ENCODE peak calls at places on chromosome 4, in nine cellular contexts. P is HCT116, G is prostate gland, N is testis, D is suprapubic skin, H is body of pancreas, R is GM12878, V is endothelial cell of umbilical vein, Q is transverse colon. W is an unnamed sample.

GRCh38 chr4:174255790-174256189 is 27.7 kb downstream of the FBXO8 start:
- DNase-seq in P (no peak), G (no peak), N (no peak), D (no peak), H (no peak), R (no peak), V (no peak), Q (no peak), W (no peak)

GRCh38 chr4:158540125-158540907 is 18.6 kb downstream of the RXFP1 start:
- DNase-seq in P (no peak), G (no peak), N (no peak), D (no peak), H (no peak), R (no peak), V (no peak), Q (no peak), W (no peak)

GRCh38 chr4:94892051-94892450 is 134.3 kb downstream of the BMPR1B start:
- DNase-seq in P (no peak), G (no peak), N (no peak), D (no peak), H (peak; percentile 13), R (no peak), V (peak; percentile 10), Q (no peak), W (no peak)

GRCh38 chr4:116427666-116428065 is 657.7 kb downstream of the TRAM1L1 start:
- DNase-seq in P (no peak), G (no peak), N (no peak), D (no peak), H (no peak), R (no peak), V (no peak), Q (no peak), W (no peak)

GRCh38 chr4:152778656-152779512 is 646 bp downstream of the TIGD4 start:
- DNase-seq in P (no peak), G (peak; percentile 11), N (peak; percentile 28), D (no peak), H (peak; percentile 18), R (no peak), V (peak; percentile 34), Q (peak; percentile 32), W (no peak)

GRCh38 chr4:76840972-76841473 is 56.9 kb downstream of the SOWAHB start:
- DNase-seq in P (no peak), G (no peak), N (no peak), D (no peak), H (no peak), R (no peak), V (no peak), Q (no peak), W (no peak)

GRCh38 chr4:113325876-113326615 is 276.6 kb downstream of the ANK2 start:
- DNase-seq in P (no peak), G (no peak), N (no peak), D (no peak), H (no peak), R (no peak), V (no peak), Q (no peak), W (no peak)

GRCh38 chr4:56466910-56467283 is 520 bp upstream of the SRP72 start:
- DNase-seq in P (no peak), G (no peak), N (no peak), D (no peak), H (no peak), R (no peak), V (no peak), Q (no peak), W (no peak)

DNA sequence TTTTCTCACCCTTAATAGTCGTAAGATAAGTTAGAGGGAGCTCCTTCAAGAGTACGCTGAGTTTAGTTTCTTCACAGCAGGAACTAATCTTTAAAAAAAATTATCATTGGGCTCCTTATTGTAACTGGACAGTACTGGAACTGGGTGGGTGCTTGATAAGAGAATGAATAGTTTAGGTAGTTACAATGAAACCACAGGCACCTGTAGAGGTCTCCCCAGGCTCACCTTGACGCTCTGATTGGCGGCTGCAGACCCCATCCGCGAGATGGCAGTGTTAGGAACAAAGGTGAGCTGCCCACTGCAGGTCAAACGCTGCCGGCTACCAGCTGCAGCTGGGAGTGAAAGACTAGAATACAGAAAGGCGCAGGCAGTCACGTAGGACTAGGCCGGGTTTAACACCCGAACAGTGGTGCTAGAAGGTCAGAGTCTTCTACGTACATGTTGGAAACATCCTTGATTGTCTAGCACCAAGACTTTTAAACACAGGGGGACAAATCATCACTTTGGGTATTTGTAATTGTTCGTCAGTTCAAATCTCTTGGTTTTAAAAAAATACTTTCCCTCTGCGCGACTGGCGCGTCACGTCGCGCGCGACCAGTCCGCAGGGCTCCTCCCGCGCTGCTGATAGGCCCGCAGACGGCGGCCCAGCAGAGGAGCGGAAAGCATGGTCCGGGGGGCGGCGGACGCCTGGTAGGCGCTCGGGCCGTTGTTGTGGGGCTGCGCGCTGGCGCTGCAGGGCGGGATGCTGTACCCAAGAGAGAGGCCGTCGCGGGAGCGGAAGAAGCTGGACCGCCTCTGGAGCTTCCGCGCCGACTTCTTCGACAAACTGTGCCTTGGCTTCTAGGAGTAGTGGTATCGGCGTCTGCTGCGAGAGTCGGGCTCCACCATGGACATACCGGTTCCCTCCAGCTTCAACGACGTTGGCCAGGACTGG is 45.6 kb downstream of the SMARCA5 start:
- DNase-seq in P (no peak), G (peak; percentile 54), N (peak; percentile 85), D (peak; percentile 70), H (peak; percentile 86), R (peak; percentile 50), V (peak; percentile 85), Q (peak; percentile 79), W (no peak)
- TF ChIP-seq POLR2A in P (no peak), G (no peak), N (no peak), D (no peak), H (peak; percentile 61), R (peak; percentile 78), V (peak; percentile 42), Q (peak; percentile 17), W (no peak)

GRCh38 chr4:184697956-184698355 is 35.9 kb downstream of the CENPU start:
- DNase-seq in P (no peak), G (no peak), N (no peak), D (no peak), H (no peak), R (no peak), V (no peak), Q (no peak), W (no peak)
- H3K36me3 ChIP-seq in P (no peaks in the 10 kb centered on the region), G (no peaks in the 10 kb centered on the region), N (no peaks in the 10 kb centered on the region), D (peaks cover 10% of the 10 kb centered on the region), H (no peaks in the 10 kb centered on the region), R (peaks cover 2% of the 10 kb centered on the region), V (peaks cover 7% of the 10 kb centered on the region), Q (no peaks in the 10 kb centered on the region), W (no peaks in the 10 kb centered on the region)

GRCh38 chr4:187125062-187125461 is 401.4 kb upstream of the FAT1 start:
- DNase-seq in P (no peak), G (no peak), N (no peak), D (no peak), H (no peak), R (no peak), V (no peak), Q (no peak), W (no peak)

GRCh38 chr4:187127456-187127855 is 403.8 kb upstream of the FAT1 start:
- DNase-seq in P (no peak), G (no peak), N (no peak), D (no peak), H (no peak), R (no peak), V (no peak), Q (no peak), W (no peak)

GRCh38 chr4:187124311-187124710 is 400.7 kb upstream of the FAT1 start:
- DNase-seq in P (no peak), G (no peak), N (no peak), D (no peak), H (no peak), R (no peak), V (no peak), Q (no peak), W (no peak)

GRCh38 chr4:187128226-187128625 is 404.6 kb upstream of the FAT1 start:
- DNase-seq in P (no peak), G (no peak), N (no peak), D (no peak), H (no peak), R (no peak), V (no peak), Q (no peak), W (no peak)

DNA sequence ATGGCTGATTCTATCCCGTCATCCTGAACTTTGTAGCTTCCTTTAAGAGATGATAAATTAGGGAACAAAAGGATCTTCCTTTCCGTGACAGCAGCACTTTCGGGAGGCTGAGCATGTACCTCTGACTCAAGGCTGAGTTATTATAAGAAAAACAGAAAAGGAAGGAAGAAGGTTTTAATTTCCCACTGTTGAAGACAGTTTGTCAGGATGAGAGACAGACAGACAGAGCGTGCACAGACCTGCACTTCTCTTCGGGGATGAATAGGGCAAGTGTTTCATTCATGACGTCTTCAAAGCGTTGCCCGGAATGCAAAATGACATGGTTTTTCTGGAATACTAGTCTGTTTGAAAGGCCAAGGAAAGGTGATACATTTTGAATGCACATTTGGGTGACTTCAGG is 405.3 kb upstream of the FAT1 start:
- DNase-seq in P (no peak), G (peak; percentile 20), N (no peak), D (no peak), H (no peak), R (no peak), V (no peak), Q (no peak), W (no peak)
- TF ChIP-seq CTCF in P (no peak), G (no peak), N (no peak), D (no peak), H (no peak), R (no peak), V (no peak), Q (no peak), W (no peak)

DNA sequence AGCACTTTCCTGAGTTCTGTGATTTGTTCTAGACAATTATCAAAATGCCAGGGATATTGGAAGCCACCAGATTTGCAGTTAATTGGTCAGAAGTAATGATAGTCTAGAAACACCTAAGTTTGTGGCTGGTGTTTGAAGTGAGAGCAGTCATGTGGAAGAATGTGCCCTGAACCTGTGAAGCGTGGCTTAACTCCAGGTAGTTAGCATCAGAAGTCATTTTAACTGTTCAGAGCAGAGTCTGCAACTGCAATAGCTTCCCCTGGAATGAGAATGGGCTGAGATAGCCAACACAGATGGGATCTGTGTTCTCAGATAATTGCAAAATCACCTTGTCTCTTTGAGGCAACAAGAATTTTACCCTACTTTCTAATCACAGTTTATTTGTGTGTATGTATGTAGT is 255.1 kb upstream of the GK2 start:
- DNase-seq in P (no peak), G (peak; percentile 49), N (no peak), D (no peak), H (no peak), R (no peak), V (no peak), Q (no peak), W (no peak)
- TF ChIP-seq POLR2A in P (no peak), G (no peak), N (no peak), D (no peak), H (no peak), R (no peak), V (no peak), Q (no peak), W (no peak)

DNA sequence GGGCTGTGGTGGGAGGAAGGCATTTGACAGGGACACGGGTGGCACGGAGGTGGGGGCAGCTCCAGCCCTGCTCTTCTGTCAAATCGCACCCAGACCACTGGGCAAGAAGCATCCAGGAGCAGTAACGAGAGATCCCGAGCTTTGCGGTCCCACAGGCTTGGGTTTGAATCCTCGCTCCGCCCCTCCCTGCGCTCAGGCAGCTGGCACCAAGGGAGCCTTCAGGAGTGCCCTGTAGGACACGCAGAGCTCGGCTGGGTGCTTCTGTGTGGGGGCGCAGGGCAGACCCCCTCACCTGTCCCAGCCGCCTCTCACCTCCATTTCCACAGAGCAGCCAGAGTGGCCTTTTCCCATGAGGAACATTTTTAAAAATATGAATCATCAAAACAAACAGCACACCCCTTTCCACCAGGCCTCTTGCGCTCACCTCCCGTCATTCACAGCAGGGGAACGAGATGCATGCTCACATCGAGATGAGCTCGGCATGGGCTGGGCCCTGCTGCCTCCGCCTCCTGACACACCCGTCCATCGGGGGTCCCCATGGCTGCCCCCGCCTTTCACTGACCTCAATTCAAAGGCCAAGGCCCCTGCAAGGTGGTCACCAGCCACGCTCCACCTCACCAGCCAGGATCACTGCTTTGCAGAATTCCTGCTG is 52.8 kb downstream of the ACOX3 start:
- DNase-seq in P (no peak), G (no peak), N (no peak), D (no peak), H (no peak), R (no peak), V (no peak), Q (no peak), W (no peak)
- H3K36me3 ChIP-seq in P (no peaks in the 10 kb centered on the region), G (peaks cover 20% of the 10 kb centered on the region), N (peaks cover 3% of the 10 kb centered on the region), D (peaks cover 69% of the 10 kb centered on the region), H (no peaks in the 10 kb centered on the region), R (peaks cover 4% of the 10 kb centered on the region), V (no peaks in the 10 kb centered on the region), Q (no peaks in the 10 kb centered on the region), W (peaks cover 21% of the 10 kb centered on the region)

W was measured in esophagus squamous epithelium.